ENCODE peak calls at places on chromosomes 3 and 15, in ten cellular contexts. C is A549, Q is sigmoid colon, A is stomach, D is HepG2, T is GM12878, S is esophagus muscularis mucosa, E is K562, N is transverse colon, M is H1. X is an unnamed sample.

GRCh38 chr3:94862703-94863102 is 799.8 kb downstream of the NSUN3 start:
- DNase-seq in D (peak; percentile 25), N (no peak), C (peak; percentile 10), M (no peak), Q (no peak), T (no peak), E (peak; percentile 2), S (no peak), A (no peak), X (no peak)

GRCh38 chr3:196546537-196546936 is 21.8 kb downstream of the WDR53 start:
- DNase-seq in C (no peak), S (no peak), N (no peak), E (no peak), Q (no peak), A (no peak), D (no peak), T (no peak), M (no peak), X (no peak)

GRCh38 chr3:149489060-149489690 is 14.7 kb downstream of the TM4SF4 start:
- DNase-seq in A (no peak), M (no peak), T (no peak), D (no peak), E (peak; percentile 13), C (no peak), N (no peak), S (no peak), Q (no peak), X (no peak)

GRCh38 chr15:48968066-48968465 is 4.3 kb upstream of the SHC4 start:
- DNase-seq in D (no peak), Q (no peak), C (no peak), N (no peak), E (no peak), A (no peak), S (no peak), M (no peak), T (no peak), X (no peak)

GRCh38 chr15:36469567-36469966 is 109.9 kb upstream of the CDIN1 start:
- DNase-seq in M (no peak), D (no peak), N (no peak), T (no peak), A (no peak), S (no peak), E (no peak), Q (no peak), C (no peak), X (no peak)

GRCh38 chr15:67004142-67004541 is 61.3 kb upstream of the SMAD3 start:
- DNase-seq in T (peak; percentile 71), N (no peak), A (no peak), Q (no peak), D (no peak), E (no peak), M (no peak), C (no peak), S (peak; percentile 24), X (no peak)

GRCh38 chr3:52563984-52564383 is 27.6 kb downstream of the UQCC5 start:
- DNase-seq in S (no peak), M (no peak), E (no peak), D (no peak), C (no peak), T (no peak), Q (no peak), A (no peak), N (no peak), X (no peak)

GRCh38 chr3:194286747-194287146 is 64.4 kb downstream of the CPN2 start:
- DNase-seq in A (no peak), S (no peak), T (no peak), Q (peak; percentile 50), C (no peak), N (no peak), M (peak; percentile 63), D (no peak), E (no peak), X (peak; percentile 9)

GRCh38 chr3:45462522-45463262 is 74.3 kb downstream of the LARS2 start:
- DNase-seq in T (no peak), Q (no peak), E (no peak), N (no peak), S (peak; percentile 85), A (no peak), D (no peak), M (no peak), C (no peak), X (no peak)

GRCh38 chr15:94336817-94337537 is 105.6 kb downstream of the MCTP2 start:
- DNase-seq in T (no peak), N (no peak), M (no peak), S (no peak), D (peak; percentile 86), A (no peak), Q (no peak), E (no peak), C (no peak), X (no peak)

GRCh38 chr15:100346866-100347512 is 5.2 kb upstream of the ADAMTS17 start:
- DNase-seq in T (no peak), E (no peak), M (no peak), C (no peak), A (no peak), N (no peak), Q (no peak), S (peak; percentile 83), D (no peak), X (no peak)

DNA sequence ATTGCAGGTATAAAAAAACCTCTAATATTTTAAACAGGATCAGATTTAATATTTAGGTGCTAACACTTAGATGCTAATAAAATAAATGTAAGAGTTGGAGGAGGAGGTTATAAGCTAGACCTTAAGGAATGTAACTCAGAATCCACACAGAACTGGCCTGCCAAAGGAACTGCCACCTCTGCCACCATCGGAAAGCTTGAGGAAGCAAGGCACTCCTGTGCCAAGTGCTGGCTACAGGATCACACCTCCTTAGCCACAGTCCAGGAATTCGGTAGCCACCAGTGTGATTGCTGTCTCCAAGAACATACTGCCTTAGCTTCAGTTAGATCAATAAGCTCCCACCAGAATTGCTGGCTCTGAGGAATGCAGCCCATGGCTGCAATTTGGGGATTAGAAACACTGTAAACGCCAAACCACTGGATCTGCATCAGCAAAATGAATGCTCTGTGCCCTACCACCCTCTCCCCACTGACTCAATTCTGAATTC is 58.0 kb downstream of the FRMD5 start:
- DNase-seq in C (no peak), A (no peak), M (no peak), T (no peak), N (no peak), E (no peak), Q (no peak), D (no peak), S (no peak), X (no peak)
- TF ChIP-seq EP300 in C (no peak), A (no peak), M (no peak), T (no peak), N (no peak), E (no peak), Q (no peak), D (no peak), S (no peak), X (no peak)

GRCh38 chr3:24278526-24278925 is 216.1 kb downstream of the THRB start:
- DNase-seq in A (no peak), S (no peak), D (no peak), N (no peak), T (no peak), Q (no peak), E (no peak), M (no peak), C (no peak), X (no peak)
- TF ChIP-seq EP300 in A (no peak), S (no peak), D (no peak), N (no peak), T (no peak), Q (no peak), E (no peak), M (no peak), C (no peak), X (no peak)

DNA sequence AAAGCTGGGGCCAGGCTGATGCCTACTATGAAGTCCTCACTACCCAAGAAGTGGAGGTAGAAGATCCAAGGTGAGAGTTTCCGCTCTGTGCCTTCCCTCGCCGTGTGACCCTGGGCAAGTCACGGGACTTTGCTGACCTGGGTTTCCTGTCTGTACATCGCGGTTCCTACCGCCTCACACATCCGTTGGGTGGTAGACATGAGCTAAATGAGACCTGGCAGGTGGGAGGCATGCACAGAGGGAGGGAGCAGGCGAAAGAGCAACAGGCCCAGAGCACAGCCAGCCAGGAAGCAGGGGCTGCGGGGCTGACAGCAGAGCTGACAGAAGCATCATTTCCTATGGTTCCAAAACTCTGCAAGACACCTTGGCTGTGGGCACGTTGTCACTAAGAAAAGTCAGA is 157.3 kb upstream of the BHLHE40 start:
- DNase-seq in D (no peak), Q (no peak), A (peak; percentile 43), T (no peak), S (no peak), N (peak; percentile 62), E (no peak), M (no peak), C (no peak), X (no peak)
- TF ChIP-seq EP300 in D (no peak), Q (no peak), A (no peak), T (no peak), S (no peak), N (no peak), E (no peak), M (no peak), C (no peak), X (no peak)

GRCh38 chr3:9009976-9010545 is 46.8 kb upstream of the RAD18 start:
- DNase-seq in M (no peak), T (no peak), N (no peak), S (no peak), C (no peak), Q (no peak), A (no peak), E (no peak), D (no peak), X (no peak)

GRCh38 chr3:9007928-9008327 is 44.7 kb upstream of the RAD18 start:
- DNase-seq in Q (no peak), N (no peak), A (no peak), D (no peak), S (no peak), M (no peak), C (no peak), E (no peak), T (no peak), X (no peak)

GRCh38 chr3:9012521-9012920 is 49.2 kb upstream of the RAD18 start:
- DNase-seq in D (no peak), T (no peak), C (no peak), N (no peak), M (no peak), Q (no peak), E (no peak), A (no peak), S (no peak), X (no peak)

GRCh38 chr3:9007213-9007612 is 43.9 kb upstream of the RAD18 start:
- DNase-seq in Q (no peak), N (no peak), A (no peak), E (no peak), D (peak; percentile 23), C (no peak), T (no peak), M (no peak), S (no peak), X (no peak)

DNA sequence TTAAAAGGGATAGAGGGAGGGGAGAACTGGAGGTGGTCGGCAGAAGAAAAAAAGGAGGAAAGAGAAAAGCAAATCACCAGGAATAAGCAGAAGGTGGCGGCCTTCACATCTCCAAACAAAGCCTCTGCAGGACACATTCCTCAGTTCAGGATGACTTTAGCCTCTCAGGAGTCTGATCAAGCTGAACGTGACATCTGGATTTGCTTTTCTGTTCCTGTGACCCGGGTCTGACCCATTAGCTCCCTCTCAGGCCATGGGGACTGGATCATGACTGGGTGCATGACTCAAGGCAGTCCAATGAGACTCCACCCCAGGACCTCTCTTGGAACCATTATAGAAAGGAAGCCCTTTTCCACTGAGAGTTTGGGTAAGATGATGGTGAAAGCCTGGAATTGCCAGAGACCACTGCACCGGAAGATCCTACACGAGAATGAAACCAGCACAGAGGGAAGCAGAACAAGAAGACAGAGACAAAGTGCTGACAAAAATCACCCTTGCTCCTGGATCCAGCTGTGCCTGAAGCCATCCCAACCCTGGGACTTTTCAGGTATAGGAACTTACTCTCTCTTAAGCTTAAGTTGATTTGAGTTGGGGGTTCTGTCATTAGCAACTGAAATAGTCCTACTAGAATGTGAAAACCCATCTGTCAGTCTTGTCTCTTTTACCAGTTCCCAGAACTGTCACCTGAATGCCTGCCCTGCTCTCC is 45.4 kb upstream of the RAD18 start:
- DNase-seq in C (no peak), T (no peak), E (no peak), Q (no peak), A (no peak), S (no peak), N (no peak), D (no peak), M (no peak), X (no peak)
- TF ChIP-seq EP300 in C (no peak), T (no peak), E (no peak), Q (no peak), A (no peak), S (no peak), N (no peak), D (no peak), M (no peak), X (no peak)